ENCODE peak calls at places on chromosomes 6 and 20, in four cellular contexts. X, D, K and V are unnamed samples.

GRCh38 chr6:68559716-68560115 is 75.4 kb upstream of the ADGRB3 start:
- DNase-seq in D (no peak), K (no peak), X (no peak), V (no peak)

GRCh38 chr20:48933017-48933766 is 11.7 kb downstream of the ARFGEF2 start:
- DNase-seq in K (no peak), X (no peak), D (no peak), V (no peak)

GRCh38 chr6:123810214-123810613 is 6.5 kb downstream of the NKAIN2 start:
- DNase-seq in K (no peak), D (no peak), X (no peak), V (no peak)

GRCh38 chr6:26311012-26311384 is 54.0 kb upstream of the BTN3A2 start:
- DNase-seq in K (peak; percentile 59), D (no peak), X (no peak), V (no peak)

GRCh38 chr6:148760568-148761531 is 14.0 kb downstream of the UST start:
- DNase-seq in X (no peak), K (peak; percentile 92), D (peak; percentile 32), V (peak; percentile 63)

GRCh38 chr20:19212524-19213502 is at the start of gene SLC24A3:
- DNase-seq in D (peak; percentile 54), X (peak; percentile 81), K (no peak), V (peak; percentile 70)

GRCh38 chr20:45972500-45973183 is 639 bp upstream of the ZNF335 start:
- DNase-seq in K (no peak), D (no peak), X (no peak), V (no peak)

GRCh38 chr6:5453531-5453930 is 192.2 kb downstream of the FARS2 start:
- DNase-seq in X (peak; percentile 80), K (no peak), D (no peak), V (no peak)

GRCh38 chr6:168274046-168274952 is 45.3 kb downstream of the DACT2 start:
- DNase-seq in D (no peak), K (no peak), X (peak; percentile 73), V (no peak)

GRCh38 chr6:166375013-166375412 is 7.7 kb downstream of the MPC1 start:
- DNase-seq in X (no peak), D (no peak), K (no peak), V (no peak)

GRCh38 chr20:44771172-44771535 is 25.5 kb downstream of the KCNK15 start:
- DNase-seq in X (no peak), D (no peak), K (no peak), V (no peak)

GRCh38 chr20:38421915-38422314 is 13.2 kb downstream of the SNHG17 start:
- DNase-seq in X (no peak), K (no peak), D (no peak), V (no peak)

GRCh38 chr6:20534906-20535305 is 649 bp downstream of the CDKAL1 start:
- DNase-seq in K (no peak), D (no peak), X (no peak), V (no peak)

GRCh38 chr6:29961966-29962365 is 19.6 kb downstream of the HLA-A start:
- DNase-seq in X (no peak), K (no peak), D (no peak), V (no peak)

GRCh38 chr6:88520020-88520338 is 353.8 kb upstream of the CNR1 start:
- DNase-seq in K (no peak), X (no peak), D (no peak), V (no peak)

GRCh38 chr6:3336066-3336786 is 77.5 kb downstream of the PSMG4 start:
- DNase-seq in K (no peak), D (no peak), X (no peak), V (no peak)

GRCh38 chr6:88586371-88587157 is 376.9 kb downstream of the RNGTT start:
- DNase-seq in X (no peak), K (no peak), D (no peak), V (no peak)

GRCh38 chr20:43925215-43925614 is 10.6 kb downstream of the TOX2 start:
- DNase-seq in X (no peak), D (no peak), K (no peak), V (no peak)

GRCh38 chr6:157756708-157757429 is 66.2 kb upstream of the SNX9 start:
- DNase-seq in K (peak; percentile 73), D (peak; percentile 90), X (peak; percentile 90), V (peak; percentile 88)

GRCh38 chr20:43844778-43845614 is 69.7 kb upstream of the TOX2 start:
- DNase-seq in K (peak; percentile 95), X (no peak), D (no peak), V (peak; percentile 25)

GRCh38 chr6:31822038-31822821 is 5.3 kb upstream of the HSPA1B start:
- DNase-seq in D (peak; percentile 88), X (peak; percentile 83), K (peak; percentile 64), V (peak; percentile 84)

GRCh38 chr6:32790306-32790705 is 26.5 kb downstream of the HLA-DOB start:
- DNase-seq in D (no peak), X (no peak), K (no peak), V (no peak)

GRCh38 chr6:134074151-134074712 is 21.8 kb upstream of the SLC2A12 start:
- DNase-seq in X (no peak), D (peak; percentile 7), K (no peak), V (no peak)

GRCh38 chr6:121694389-121695185 is 259.1 kb downstream of the GJA1 start:
- DNase-seq in K (peak; percentile 45), D (no peak), X (no peak), V (no peak)

GRCh38 chr6:31797607-31798006 is 2.1 kb upstream of the VARS1 start:
- DNase-seq in D (no peak), X (no peak), K (no peak), V (peak; percentile 3)

GRCh38 chr6:63352587-63353281 is 33.0 kb upstream of the LGSN start:
- DNase-seq in K (peak; percentile 49), X (no peak), D (peak; percentile 21), V (no peak)

GRCh38 chr20:49282584-49283171 is 4.8 kb upstream of the ZNFX1 start:
- DNase-seq in X (no peak), K (no peak), D (no peak), V (no peak)

GRCh38 chr6:44327096-44327495 is 13.9 kb upstream of the AARS2 start:
- DNase-seq in K (no peak), D (no peak), X (no peak), V (no peak)

GRCh38 chr20:58709703-58710039 is 17.1 kb downstream of the NPEPL1 start:
- DNase-seq in K (no peak), X (peak; percentile 11), D (no peak), V (no peak)

GRCh38 chr6:22666021-22666420 is 96.7 kb downstream of the HDGFL1 start:
- DNase-seq in X (no peak), K (no peak), D (no peak), V (no peak)
- H3K9me3 ChIP-seq in X (no peaks in the 10 kb centered on the region), K (no peaks in the 10 kb centered on the region), D (no peaks in the 10 kb centered on the region), V (no peaks in the 10 kb centered on the region)

GRCh38 chr20:32111287-32111686 is 1.8 kb downstream of the TM9SF4 start:
- DNase-seq in K (no peak), X (no peak), D (no peak), V (no peak)

GRCh38 chr20:32110173-32110704 is 725 bp downstream of the TM9SF4 start:
- DNase-seq in X (no peak), K (no peak), D (no peak), V (no peak)

GRCh38 chr20:32110727-32111126 is 1.2 kb downstream of the TM9SF4 start:
- DNase-seq in D (no peak), K (no peak), X (no peak), V (no peak)

GRCh38 chr20:32109392-32110172 is at the start of gene TM9SF4:
- DNase-seq in K (peak; percentile 94), X (peak; percentile 90), D (peak; percentile 95), V (peak; percentile 86)

GRCh38 chr20:32108814-32109391 is 611 bp upstream of the TM9SF4 start:
- DNase-seq in X (no peak), D (no peak), K (no peak), V (no peak)
- H3K4me1 ChIP-seq in X (no peaks in the 10 kb centered on the region), D (no peaks in the 10 kb centered on the region), K (peaks cover 4% of the 10 kb centered on the region), V (peaks cover 45% of the 10 kb centered on the region)

GRCh38 chr6:39998126-39998525 is 63.9 kb upstream of the MOCS1 start:
- DNase-seq in X (no peak), K (no peak), D (no peak), V (no peak)
- H3K9me3 ChIP-seq in X (no peaks in the 10 kb centered on the region), K (peaks cover 5% of the 10 kb centered on the region), D (no peaks in the 10 kb centered on the region), V (peaks cover 42% of the 10 kb centered on the region)

GRCh38 chr6:135088818-135089809 is 34.5 kb upstream of the HBS1L start:
- DNase-seq in X (no peak), D (no peak), K (peak; percentile 72), V (no peak)

GRCh38 chr6:135087803-135088202 is 33.2 kb upstream of the HBS1L start:
- DNase-seq in K (no peak), D (no peak), X (no peak), V (no peak)

GRCh38 chr6:135089901-135090300 is 35.3 kb upstream of the HBS1L start:
- DNase-seq in K (no peak), X (no peak), D (no peak), V (no peak)

GRCh38 chr6:135087403-135087802 is 32.8 kb upstream of the HBS1L start:
- DNase-seq in K (no peak), D (no peak), X (no peak), V (no peak)

GRCh38 chr6:135088232-135088760 is 33.7 kb upstream of the HBS1L start:
- DNase-seq in D (no peak), X (no peak), K (no peak), V (no peak)
- H3K4me1 ChIP-seq in D (no peaks in the 10 kb centered on the region), X (no peaks in the 10 kb centered on the region), K (no peaks in the 10 kb centered on the region), V (no peaks in the 10 kb centered on the region)

DNA sequence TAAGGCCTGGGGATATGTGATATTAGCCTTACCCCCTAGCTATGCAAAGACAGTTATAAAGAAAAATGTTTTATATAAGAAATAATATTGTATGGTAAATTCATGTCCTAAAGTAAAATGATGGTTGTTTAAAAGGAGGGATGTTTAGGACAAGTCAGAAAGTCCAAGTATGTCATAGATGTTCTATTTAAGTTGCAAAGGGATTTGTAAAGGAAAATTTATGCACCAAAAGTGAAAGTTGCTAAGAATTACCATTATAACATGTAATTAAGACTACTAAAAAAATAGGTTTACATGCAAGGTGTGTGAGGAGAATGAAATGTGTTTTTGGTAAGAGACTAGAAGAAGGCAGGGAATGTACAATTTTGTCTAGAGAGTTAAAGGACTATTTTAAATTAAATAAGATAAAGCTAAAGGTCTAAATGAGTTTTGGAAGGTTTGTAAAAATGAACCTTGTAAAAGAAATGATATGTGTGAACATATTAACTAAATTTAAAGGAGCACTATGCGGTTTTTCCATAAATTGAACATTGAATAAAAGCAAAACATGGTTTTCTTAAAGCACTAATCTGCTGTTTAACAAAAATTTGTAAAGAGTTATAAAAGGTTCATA is 22.7 kb upstream of the GOPC start:
- DNase-seq in D (no peak), K (no peak), X (no peak), V (no peak)
- H3K9me3 ChIP-seq in D (no peaks in the 10 kb centered on the region), K (no peaks in the 10 kb centered on the region), X (no peaks in the 10 kb centered on the region), V (peaks cover 41% of the 10 kb centered on the region)